ENCODE peak calls at places on chromosomes 3 and 15, in four cellular contexts. A is hepatocyte, S is HL-60, B is prostate gland. G is an unnamed sample.

GRCh38 chr3:12544652-12545472 is 437 bp downstream of the MKRN2OS start:
- DNase-seq in B (no peak), A (no peak), S (no peak), G (no peak)

GRCh38 chr3:12722205-12722604 is 36.9 kb downstream of the TMEM40 start:
- DNase-seq in A (no peak), B (no peak), S (no peak), G (no peak)

GRCh38 chr3:107985496-107985895 is 105.3 kb downstream of the CD47 start:
- DNase-seq in S (no peak), A (no peak), B (no peak), G (no peak)

GRCh38 chr3:170815340-170815739 is 54.7 kb downstream of the RPL22L1 start:
- DNase-seq in B (peak; percentile 47), A (peak; percentile 59), S (no peak), G (no peak)

GRCh38 chr3:61378321-61378720 is 127.1 kb upstream of the FHIT start:
- DNase-seq in S (no peak), B (no peak), A (no peak), G (no peak)

GRCh38 chr3:69927571-69927970 is 72.0 kb upstream of the SAMMSON start:
- DNase-seq in S (no peak), A (no peak), B (no peak), G (no peak)

GRCh38 chr15:23857028-23857641 is 170.0 kb upstream of the NDN start:
- DNase-seq in B (no peak), S (peak; percentile 42), A (peak; percentile 71), G (peak; percentile 58)

GRCh38 chr15:90286678-90287077 is 21.2 kb downstream of the NGRN start:
- DNase-seq in S (peak; percentile 53), A (peak; percentile 40), B (no peak), G (no peak)

GRCh38 chr15:35874260-35874905 is 328.4 kb upstream of the DPH6 start:
- DNase-seq in A (peak; percentile 23), B (no peak), S (no peak), G (no peak)

GRCh38 chr15:38547255-38547997 is 17.2 kb downstream of the RASGRP1 start:
- DNase-seq in S (no peak), B (no peak), A (no peak), G (no peak)

GRCh38 chr3:133494469-133494868 is 79.0 kb upstream of the CDV3 start:
- DNase-seq in S (peak; percentile 7), B (no peak), A (no peak), G (no peak)